ENCODE peak calls at places on chromosome 10, in four cellular contexts. H is adrenal gland; L is GM13976; Z is effector CD4-positive, alpha-beta T cell. P is an unnamed sample.

GRCh38 chr10:129900825-129901224 is 63.2 kb downstream of the EBF3 start:
- DNase-seq in H (no peak), L (no peak), Z (no peak), P (no peak)

GRCh38 chr10:19412531-19412930 is 363.9 kb downstream of the MALRD1 start:
- DNase-seq in H (peak), L (no peak), Z (no peak), P (peak)

GRCh38 chr10:119427263-119427864 is 115.2 kb downstream of the RGS10 start:
- DNase-seq in H (no peak), L (no peak), Z (no peak), P (no peak)

GRCh38 chr10:110399163-110400094 is 94.7 kb upstream of the SMNDC1 start:
- DNase-seq in H (no peak), L (no peak), Z (no peak), P (peak)

GRCh38 chr10:97849491-97850402 is at the start of gene GOLGA7B:
- DNase-seq in H (peak), L (peak), Z (peak), P (peak)

GRCh38 chr10:125626671-125627070 is 56.3 kb downstream of the TEX36 start:
- DNase-seq in H (no peak), L (no peak), Z (no peak), P (peak)

GRCh38 chr10:59878289-59878688 is 28.1 kb downstream of the CCDC6 start:
- DNase-seq in H (no peak), L (no peak), Z (no peak), P (no peak)

GRCh38 chr10:59315465-59315864 is 46.9 kb downstream of the FAM13C start:
- DNase-seq in H (no peak), L (no peak), Z (no peak), P (no peak)

GRCh38 chr10:104333728-104334373 is 4.4 kb downstream of the ITPRIP start:
- DNase-seq in H (no peak), L (no peak), Z (no peak), P (no peak)

GRCh38 chr10:124560377-124560776 is 98.8 kb downstream of the LHPP start:
- DNase-seq in H (no peak), L (no peak), Z (no peak), P (no peak)

GRCh38 chr10:77524300-77524711 is 113.3 kb downstream of the KCNMA1 start:
- DNase-seq in H (no peak), L (no peak), Z (no peak), P (no peak)

GRCh38 chr10:69045441-69046300 is 42.2 kb upstream of the SRGN start:
- DNase-seq in H (no peak), L (peak), Z (peak), P (no peak)

GRCh38 chr10:126468876-126469643 is 80.8 kb upstream of the ADAM12 start:
- DNase-seq in H (no peak), L (no peak), Z (no peak), P (no peak)

GRCh38 chr10:95574649-95575365 is 13.6 kb upstream of the SORBS1 start:
- DNase-seq in H (no peak), L (no peak), Z (no peak), P (no peak)

GRCh38 chr10:48448796-48449195 is 142.3 kb downstream of the MAPK8 start:
- DNase-seq in H (no peak), L (peak), Z (no peak), P (no peak)

GRCh38 chr10:86673827-86674581 is 5.7 kb downstream of the LDB3 start:
- DNase-seq in H (no peak), L (no peak), Z (no peak), P (peak)

GRCh38 chr10:132893090-132893489 is 49.3 kb downstream of the CFAP46 start:
- DNase-seq in H (no peak), L (no peak), Z (no peak), P (no peak)

GRCh38 chr10:102090772-102091171 is 25.6 kb downstream of the HPS6 start:
- DNase-seq in H (no peak), L (no peak), Z (no peak), P (no peak)

GRCh38 chr10:2619927-2620326 is 447.4 kb upstream of the PFKP start:
- DNase-seq in H (no peak), L (no peak), Z (no peak), P (peak)

GRCh38 chr10:96850825-96851224 is 18.7 kb downstream of the LCOR start:
- DNase-seq in H (no peak), L (no peak), Z (no peak), P (no peak)

GRCh38 chr10:114024876-114025609 is 18.6 kb upstream of the ADRB1 start:
- DNase-seq in H (no peak), L (peak), Z (no peak), P (peak)

GRCh38 chr10:19958787-19959186 is 142.6 kb downstream of the PLXDC2 start:
- DNase-seq in H (no peak), L (no peak), Z (no peak), P (no peak)

GRCh38 chr10:43401627-43402026 is 7.4 kb downstream of the HNRNPF start:
- DNase-seq in H (no peak), L (no peak), Z (no peak), P (no peak)

GRCh38 chr10:79007037-79007842 is 61.5 kb upstream of the ZMIZ1 start:
- DNase-seq in H (no peak), L (no peak), Z (no peak), P (no peak)

GRCh38 chr10:101394522-101395133 is 40.7 kb downstream of the BTRC start:
- DNase-seq in H (no peak), L (no peak), Z (no peak), P (no peak)

GRCh38 chr10:74825371-74826141 is 844 bp upstream of the KAT6B start:
- DNase-seq in H (no peak), L (peak), Z (peak), P (peak)

GRCh38 chr10:114044251-114045070 is 795 bp downstream of the ADRB1 start:
- DNase-seq in H (no peak), L (peak), Z (no peak), P (peak)

GRCh38 chr10:29130190-29130673 is 158.6 kb upstream of the LYZL1 start:
- DNase-seq in H (no peak), L (peak), Z (no peak), P (peak)

GRCh38 chr10:110704906-110705476 is 60.9 kb downstream of the RBM20 start:
- DNase-seq in H (no peak), L (no peak), Z (no peak), P (no peak)

GRCh38 chr10:44293842-44294241 is 91.1 kb downstream of the CXCL12 start:
- DNase-seq in H (no peak), L (no peak), Z (no peak), P (no peak)

GRCh38 chr10:22833781-22834180 is 94.1 kb upstream of the ARMC3 start:
- DNase-seq in H (no peak), L (no peak), Z (no peak), P (no peak)

GRCh38 chr10:123995461-123996131 is 97.8 kb downstream of the CHST15 start:
- DNase-seq in H (no peak), L (peak), Z (no peak), P (no peak)

GRCh38 chr10:77780180-77780579 is 142.6 kb upstream of the KCNMA1 start:
- DNase-seq in H (no peak), L (no peak), Z (no peak), P (no peak)

GRCh38 chr10:4512557-4513286 is 313.3 kb upstream of the AKR1E2 start:
- DNase-seq in H (no peak), L (no peak), Z (no peak), P (peak)

GRCh38 chr10:131856441-131857094 is 44.2 kb upstream of the PPP2R2D start:
- DNase-seq in H (no peak), L (no peak), Z (no peak), P (no peak)

GRCh38 chr10:126262186-126262838 is 126.0 kb downstream of the ADAM12 start:
- DNase-seq in H (no peak), L (no peak), Z (no peak), P (no peak)

GRCh38 chr10:49350856-49351532 is 44.9 kb downstream of the DRGX start:
- DNase-seq in H (no peak), L (no peak), Z (no peak), P (no peak)

GRCh38 chr10:119368991-119369869 is 161.9 kb downstream of the GRK5 start:
- DNase-seq in H (no peak), L (peak), Z (no peak), P (no peak)